ENCODE peak calls at places on chromosomes 13 and 19, in six cellular contexts. One of them, this sample, is unnamed.

GRCh38 chr13:46962286-46962941 is 65.6 kb upstream of the HTR2A start:
- DNase-seq in thoracic aorta: no peak
- DNase-seq in heart left ventricle: no peak
- DNase-seq in SK-N-SH: no peak
- DNase-seq in cardiac muscle cell: peak; percentile 6
- DNase-seq in effector memory CD4-positive, alpha-beta T cell: no peak
- DNase-seq in this sample: peak; percentile 25

GRCh38 chr19:39087907-39088686 is 3.9 kb downstream of the ACP7 start:
- DNase-seq in thoracic aorta: no peak
- DNase-seq in heart left ventricle: no peak
- DNase-seq in SK-N-SH: no peak
- DNase-seq in cardiac muscle cell: no peak
- DNase-seq in effector memory CD4-positive, alpha-beta T cell: no peak
- DNase-seq in this sample: no peak

GRCh38 chr19:50580970-50581636 is 12.9 kb upstream of the LRRC4B start:
- DNase-seq in thoracic aorta: no peak
- DNase-seq in heart left ventricle: no peak
- DNase-seq in SK-N-SH: no peak
- DNase-seq in cardiac muscle cell: no peak
- DNase-seq in effector memory CD4-positive, alpha-beta T cell: no peak
- DNase-seq in this sample: no peak

GRCh38 chr19:49884760-49885159 is 7.3 kb downstream of the TBC1D17 start:
- DNase-seq in thoracic aorta: no peak
- DNase-seq in heart left ventricle: no peak
- DNase-seq in SK-N-SH: no peak
- DNase-seq in cardiac muscle cell: no peak
- DNase-seq in effector memory CD4-positive, alpha-beta T cell: no peak
- DNase-seq in this sample: no peak

GRCh38 chr13:98384739-98385138 is 192.2 kb downstream of the STK24 start:
- DNase-seq in thoracic aorta: no peak
- DNase-seq in heart left ventricle: no peak
- DNase-seq in SK-N-SH: no peak
- DNase-seq in cardiac muscle cell: no peak
- DNase-seq in effector memory CD4-positive, alpha-beta T cell: no peak
- DNase-seq in this sample: no peak

GRCh38 chr13:53041968-53042485 is 13.4 kb downstream of the OLFM4 start:
- DNase-seq in thoracic aorta: no peak
- DNase-seq in heart left ventricle: no peak
- DNase-seq in SK-N-SH: no peak
- DNase-seq in cardiac muscle cell: no peak
- DNase-seq in effector memory CD4-positive, alpha-beta T cell: no peak
- DNase-seq in this sample: no peak

GRCh38 chr19:49862411-49863253 is 4.7 kb downstream of the PNKP start:
- DNase-seq in thoracic aorta: no peak
- DNase-seq in heart left ventricle: no peak
- DNase-seq in SK-N-SH: peak; percentile 77
- DNase-seq in cardiac muscle cell: no peak
- DNase-seq in effector memory CD4-positive, alpha-beta T cell: no peak
- DNase-seq in this sample: no peak

GRCh38 chr13:112638157-112638750 is 50.3 kb upstream of the TUBGCP3 start:
- DNase-seq in thoracic aorta: no peak
- DNase-seq in heart left ventricle: no peak
- DNase-seq in SK-N-SH: no peak
- DNase-seq in cardiac muscle cell: no peak
- DNase-seq in effector memory CD4-positive, alpha-beta T cell: no peak
- DNase-seq in this sample: no peak

GRCh38 chr19:48646192-48646911 is 365 bp upstream of the CA11 start:
- DNase-seq in thoracic aorta: no peak
- DNase-seq in heart left ventricle: peak; percentile 91
- DNase-seq in SK-N-SH: peak; percentile 96
- DNase-seq in cardiac muscle cell: peak; percentile 92
- DNase-seq in effector memory CD4-positive, alpha-beta T cell: peak; percentile 84
- DNase-seq in this sample: peak; percentile 88

GRCh38 chr19:33022472-33023116 is 42.1 kb downstream of the RHPN2 start:
- DNase-seq in thoracic aorta: no peak
- DNase-seq in heart left ventricle: no peak
- DNase-seq in SK-N-SH: no peak
- DNase-seq in cardiac muscle cell: no peak
- DNase-seq in effector memory CD4-positive, alpha-beta T cell: no peak
- DNase-seq in this sample: no peak

GRCh38 chr13:112168771-112169170 is 101.8 kb downstream of the SOX1 start:
- DNase-seq in thoracic aorta: no peak
- DNase-seq in heart left ventricle: no peak
- DNase-seq in SK-N-SH: no peak
- DNase-seq in cardiac muscle cell: no peak
- DNase-seq in effector memory CD4-positive, alpha-beta T cell: no peak
- DNase-seq in this sample: no peak

GRCh38 chr13:96020155-96020575 is 33.0 kb downstream of the UGGT2 start:
- DNase-seq in thoracic aorta: no peak
- DNase-seq in heart left ventricle: no peak
- DNase-seq in SK-N-SH: peak; percentile 56
- DNase-seq in cardiac muscle cell: peak; percentile 84
- DNase-seq in effector memory CD4-positive, alpha-beta T cell: no peak
- DNase-seq in this sample: no peak

GRCh38 chr19:45767410-45767880 is 1.6 kb downstream of the SIX5 start:
- DNase-seq in thoracic aorta: no peak
- DNase-seq in heart left ventricle: peak; percentile 86
- DNase-seq in SK-N-SH: no peak
- DNase-seq in cardiac muscle cell: peak; percentile 93
- DNase-seq in effector memory CD4-positive, alpha-beta T cell: no peak
- DNase-seq in this sample: peak; percentile 92

GRCh38 chr19:18438331-18439024 is 545 bp upstream of the ISYNA1 start:
- DNase-seq in thoracic aorta: no peak
- DNase-seq in heart left ventricle: peak; percentile 72
- DNase-seq in SK-N-SH: no peak
- DNase-seq in cardiac muscle cell: peak; percentile 90
- DNase-seq in effector memory CD4-positive, alpha-beta T cell: no peak
- DNase-seq in this sample: no peak

GRCh38 chr19:18481505-18482222 is 40.2 kb downstream of the ELL start:
- DNase-seq in thoracic aorta: no peak
- DNase-seq in heart left ventricle: no peak
- DNase-seq in SK-N-SH: no peak
- DNase-seq in cardiac muscle cell: no peak
- DNase-seq in effector memory CD4-positive, alpha-beta T cell: no peak
- DNase-seq in this sample: no peak

GRCh38 chr19:58063712-58064111 is 4.6 kb downstream of the ZNF135 start:
- DNase-seq in thoracic aorta: no peak
- DNase-seq in heart left ventricle: no peak
- DNase-seq in SK-N-SH: no peak
- DNase-seq in cardiac muscle cell: no peak
- DNase-seq in effector memory CD4-positive, alpha-beta T cell: no peak
- DNase-seq in this sample: no peak

GRCh38 chr13:81048026-81048461 is 707.1 kb upstream of the SPRY2 start:
- DNase-seq in thoracic aorta: no peak
- DNase-seq in heart left ventricle: no peak
- DNase-seq in SK-N-SH: no peak
- DNase-seq in cardiac muscle cell: no peak
- DNase-seq in effector memory CD4-positive, alpha-beta T cell: no peak
- DNase-seq in this sample: no peak

GRCh38 chr13:98184796-98185195 is 7.7 kb upstream of the RNF113B start:
- DNase-seq in thoracic aorta: no peak
- DNase-seq in heart left ventricle: no peak
- DNase-seq in SK-N-SH: no peak
- DNase-seq in cardiac muscle cell: peak; percentile 27
- DNase-seq in effector memory CD4-positive, alpha-beta T cell: no peak
- DNase-seq in this sample: no peak

GRCh38 chr19:15015946-15016542 is 33.2 kb upstream of the CASP14 start:
- DNase-seq in thoracic aorta: no peak
- DNase-seq in heart left ventricle: no peak
- DNase-seq in SK-N-SH: no peak
- DNase-seq in cardiac muscle cell: peak; percentile 36
- DNase-seq in effector memory CD4-positive, alpha-beta T cell: no peak
- DNase-seq in this sample: peak; percentile 30

GRCh38 chr19:16901491-16902175 is 12.8 kb downstream of the F2RL3 start:
- DNase-seq in thoracic aorta: no peak
- DNase-seq in heart left ventricle: no peak
- DNase-seq in SK-N-SH: peak; percentile 51
- DNase-seq in cardiac muscle cell: no peak
- DNase-seq in effector memory CD4-positive, alpha-beta T cell: no peak
- DNase-seq in this sample: no peak

GRCh38 chr13:114310961-114311360 is 3.3 kb upstream of the CHAMP1 start:
- DNase-seq in thoracic aorta: no peak
- DNase-seq in heart left ventricle: no peak
- DNase-seq in SK-N-SH: no peak
- DNase-seq in cardiac muscle cell: no peak
- DNase-seq in effector memory CD4-positive, alpha-beta T cell: no peak
- DNase-seq in this sample: no peak

GRCh38 chr19:46478356-46478986 is 7.1 kb upstream of the PNMA8A start:
- DNase-seq in thoracic aorta: no peak
- DNase-seq in heart left ventricle: no peak
- DNase-seq in SK-N-SH: peak; percentile 66
- DNase-seq in cardiac muscle cell: peak; percentile 62
- DNase-seq in effector memory CD4-positive, alpha-beta T cell: no peak
- DNase-seq in this sample: no peak

GRCh38 chr13:48320906-48321510 is 17.5 kb downstream of the RB1 start:
- DNase-seq in thoracic aorta: no peak
- DNase-seq in heart left ventricle: no peak
- DNase-seq in SK-N-SH: no peak
- DNase-seq in cardiac muscle cell: no peak
- DNase-seq in effector memory CD4-positive, alpha-beta T cell: no peak
- DNase-seq in this sample: no peak

GRCh38 chr13:41193469-41193868 is 900 bp downstream of the KBTBD7 start:
- DNase-seq in thoracic aorta: no peak
- DNase-seq in heart left ventricle: no peak
- DNase-seq in SK-N-SH: no peak
- DNase-seq in cardiac muscle cell: no peak
- DNase-seq in effector memory CD4-positive, alpha-beta T cell: no peak
- DNase-seq in this sample: no peak

GRCh38 chr19:1123885-1124677 is 20.3 kb downstream of the GPX4 start:
- DNase-seq in thoracic aorta: no peak
- DNase-seq in heart left ventricle: no peak
- DNase-seq in SK-N-SH: no peak
- DNase-seq in cardiac muscle cell: no peak
- DNase-seq in effector memory CD4-positive, alpha-beta T cell: no peak
- DNase-seq in this sample: no peak
- H3K36me3 ChIP-seq in thoracic aorta: peaks cover 77% of the 10 kb centered on the region
- H3K36me3 ChIP-seq in heart left ventricle: peaks cover 36% of the 10 kb centered on the region
- H3K36me3 ChIP-seq in SK-N-SH: peaks cover 7% of the 10 kb centered on the region
- H3K36me3 ChIP-seq in cardiac muscle cell: peaks cover 3% of the 10 kb centered on the region
- H3K36me3 ChIP-seq in effector memory CD4-positive, alpha-beta T cell: peaks cover 84% of the 10 kb centered on the region
- H3K36me3 ChIP-seq in this sample: peaks cover 40% of the 10 kb centered on the region

GRCh38 chr13:76879211-76879875 is 6.9 kb downstream of the KCTD12 start:
- DNase-seq in thoracic aorta: peak; percentile 47
- DNase-seq in heart left ventricle: peak; percentile 83
- DNase-seq in SK-N-SH: peak; percentile 34
- DNase-seq in cardiac muscle cell: peak; percentile 93
- DNase-seq in effector memory CD4-positive, alpha-beta T cell: peak; percentile 15
- DNase-seq in this sample: peak; percentile 85
- H3K4me3 ChIP-seq in thoracic aorta: peak overlapping the region; percentile 55
- H3K4me3 ChIP-seq in heart left ventricle: no peak overlapping the region
- H3K4me3 ChIP-seq in SK-N-SH: no peak overlapping the region
- H3K4me3 ChIP-seq in cardiac muscle cell: no peak overlapping the region
- H3K4me3 ChIP-seq in effector memory CD4-positive, alpha-beta T cell: no peak overlapping the region
- H3K4me3 ChIP-seq in this sample: peak overlapping the region; percentile 3

GRCh38 chr19:56403764-56404704 is at the start of gene ZNF583:
- DNase-seq in thoracic aorta: peak; percentile 92
- DNase-seq in heart left ventricle: peak; percentile 98
- DNase-seq in SK-N-SH: peak; percentile 98
- DNase-seq in cardiac muscle cell: peak; percentile 99
- DNase-seq in effector memory CD4-positive, alpha-beta T cell: peak; percentile 74
- DNase-seq in this sample: peak; percentile 95

GRCh38 chr19:56404705-56405056 is 549 bp downstream of the ZNF583 start:
- DNase-seq in thoracic aorta: no peak
- DNase-seq in heart left ventricle: no peak
- DNase-seq in SK-N-SH: no peak
- DNase-seq in cardiac muscle cell: no peak
- DNase-seq in effector memory CD4-positive, alpha-beta T cell: no peak
- DNase-seq in this sample: no peak

GRCh38 chr19:56400485-56400884 is 3.6 kb upstream of the ZNF583 start:
- DNase-seq in thoracic aorta: no peak
- DNase-seq in heart left ventricle: no peak
- DNase-seq in SK-N-SH: no peak
- DNase-seq in cardiac muscle cell: no peak
- DNase-seq in effector memory CD4-positive, alpha-beta T cell: no peak
- DNase-seq in this sample: no peak

GRCh38 chr19:56403261-56403660 is 871 bp upstream of the ZNF583 start:
- DNase-seq in thoracic aorta: no peak
- DNase-seq in heart left ventricle: no peak
- DNase-seq in SK-N-SH: no peak
- DNase-seq in cardiac muscle cell: peak; percentile 9
- DNase-seq in effector memory CD4-positive, alpha-beta T cell: no peak
- DNase-seq in this sample: no peak

DNA sequence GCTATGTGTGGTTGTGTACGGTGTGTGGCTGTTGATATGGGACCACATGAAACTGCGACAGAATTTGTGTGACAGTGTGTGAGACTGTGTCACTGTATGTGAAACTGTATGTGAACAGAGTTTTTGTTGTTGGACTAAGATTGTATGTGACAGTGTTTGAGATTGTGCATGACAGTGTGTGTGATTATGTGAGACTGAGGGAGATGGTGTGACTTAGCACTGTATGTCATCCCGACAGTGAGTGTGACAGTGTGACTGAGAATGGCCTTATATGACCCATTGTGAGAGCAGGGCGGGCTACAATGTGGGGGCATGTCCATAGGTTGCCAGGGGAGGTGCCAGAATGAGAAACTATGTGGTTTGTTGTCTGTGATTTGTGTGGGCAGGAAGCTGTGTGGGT is 930 bp downstream of the ZNF583 start:
- DNase-seq in thoracic aorta: no peak
- DNase-seq in heart left ventricle: no peak
- DNase-seq in SK-N-SH: no peak
- DNase-seq in cardiac muscle cell: no peak
- DNase-seq in effector memory CD4-positive, alpha-beta T cell: no peak
- DNase-seq in this sample: no peak
- H3K36me3 ChIP-seq in thoracic aorta: peaks cover 27% of the 10 kb centered on the region
- H3K36me3 ChIP-seq in heart left ventricle: peaks cover 30% of the 10 kb centered on the region
- H3K36me3 ChIP-seq in SK-N-SH: peaks cover 45% of the 10 kb centered on the region
- H3K36me3 ChIP-seq in cardiac muscle cell: peaks cover 18% of the 10 kb centered on the region
- H3K36me3 ChIP-seq in effector memory CD4-positive, alpha-beta T cell: peaks cover 32% of the 10 kb centered on the region
- H3K36me3 ChIP-seq in this sample: peaks cover 16% of the 10 kb centered on the region

GRCh38 chr19:1035998-1036621 is 3.8 kb upstream of the ABCA7 start:
- DNase-seq in thoracic aorta: no peak
- DNase-seq in heart left ventricle: no peak
- DNase-seq in SK-N-SH: no peak
- DNase-seq in cardiac muscle cell: no peak
- DNase-seq in effector memory CD4-positive, alpha-beta T cell: no peak
- DNase-seq in this sample: no peak

GRCh38 chr19:1040476-1041271 is 767 bp downstream of the ABCA7 start:
- DNase-seq in thoracic aorta: no peak
- DNase-seq in heart left ventricle: peak; percentile 94
- DNase-seq in SK-N-SH: peak; percentile 97
- DNase-seq in cardiac muscle cell: peak; percentile 94
- DNase-seq in effector memory CD4-positive, alpha-beta T cell: peak; percentile 83
- DNase-seq in this sample: peak; percentile 36

GRCh38 chr19:1038995-1039645 is 787 bp upstream of the ABCA7 start:
- DNase-seq in thoracic aorta: no peak
- DNase-seq in heart left ventricle: no peak
- DNase-seq in SK-N-SH: no peak
- DNase-seq in cardiac muscle cell: peak; percentile 48
- DNase-seq in effector memory CD4-positive, alpha-beta T cell: no peak
- DNase-seq in this sample: no peak

GRCh38 chr19:1039646-1040475 is at the start of gene ABCA7:
- DNase-seq in thoracic aorta: peak; percentile 85
- DNase-seq in heart left ventricle: peak; percentile 99
- DNase-seq in SK-N-SH: peak; percentile 98
- DNase-seq in cardiac muscle cell: peak; percentile 99
- DNase-seq in effector memory CD4-positive, alpha-beta T cell: peak; percentile 97
- DNase-seq in this sample: peak; percentile 97

GRCh38 chr19:1037553-1038115 is 2.3 kb upstream of the ABCA7 start:
- DNase-seq in thoracic aorta: no peak
- DNase-seq in heart left ventricle: no peak
- DNase-seq in SK-N-SH: no peak
- DNase-seq in cardiac muscle cell: no peak
- DNase-seq in effector memory CD4-positive, alpha-beta T cell: no peak
- DNase-seq in this sample: no peak
- H3K4me3 ChIP-seq in thoracic aorta: no peak overlapping the region
- H3K4me3 ChIP-seq in heart left ventricle: no peak overlapping the region
- H3K4me3 ChIP-seq in SK-N-SH: no peak overlapping the region
- H3K4me3 ChIP-seq in cardiac muscle cell: no peak overlapping the region
- H3K4me3 ChIP-seq in effector memory CD4-positive, alpha-beta T cell: peak overlapping the region; percentile 29
- H3K4me3 ChIP-seq in this sample: no peak overlapping the region